ENCODE peak calls at places on chromosomes 11 and 22, in eight cellular contexts. One of them, this sample, is unnamed.

GRCh38 chr11:134272381-134273316 is 3.5 kb upstream of the GLB1L3 start:
- DNase-seq in A549: no peak
- DNase-seq in right lobe of liver: peak
- DNase-seq in H54: no peak
- DNase-seq in IMR-90: peak
- DNase-seq in ovary: no peak
- DNase-seq in erythroblast: no peak
- DNase-seq in heart left ventricle: no peak
- DNase-seq in this sample: no peak

GRCh38 chr11:123316003-123316402 is 114.1 kb upstream of the GRAMD1B start:
- DNase-seq in A549: no peak
- DNase-seq in right lobe of liver: no peak
- DNase-seq in H54: no peak
- DNase-seq in IMR-90: peak
- DNase-seq in ovary: no peak
- DNase-seq in erythroblast: no peak
- DNase-seq in heart left ventricle: no peak
- DNase-seq in this sample: no peak

GRCh38 chr11:80103149-80103859 is 662.5 kb upstream of the TENM4 start:
- DNase-seq in A549: no peak
- DNase-seq in right lobe of liver: no peak
- DNase-seq in H54: peak
- DNase-seq in IMR-90: peak
- DNase-seq in ovary: no peak
- DNase-seq in erythroblast: no peak
- DNase-seq in heart left ventricle: no peak
- DNase-seq in this sample: no peak

GRCh38 chr22:31448382-31448781 is 41.3 kb downstream of the EIF4ENIF1 start:
- DNase-seq in A549: no peak
- DNase-seq in right lobe of liver: no peak
- DNase-seq in H54: no peak
- DNase-seq in IMR-90: no peak
- DNase-seq in ovary: no peak
- DNase-seq in erythroblast: no peak
- DNase-seq in heart left ventricle: no peak
- DNase-seq in this sample: no peak

GRCh38 chr11:1929621-1930447 is 10.3 kb downstream of the TNNT3 start:
- DNase-seq in A549: no peak
- DNase-seq in right lobe of liver: peak
- DNase-seq in H54: no peak
- DNase-seq in IMR-90: no peak
- DNase-seq in ovary: no peak
- DNase-seq in erythroblast: no peak
- DNase-seq in heart left ventricle: peak
- DNase-seq in this sample: no peak

GRCh38 chr22:23008887-23009286 is 61.4 kb upstream of the GNAZ start:
- DNase-seq in A549: no peak
- DNase-seq in right lobe of liver: no peak
- DNase-seq in H54: no peak
- DNase-seq in IMR-90: no peak
- DNase-seq in ovary: no peak
- DNase-seq in erythroblast: no peak
- DNase-seq in heart left ventricle: no peak
- DNase-seq in this sample: no peak

GRCh38 chr11:66981976-66982578 is 7.0 kb downstream of the C11orf86 start:
- DNase-seq in A549: peak
- DNase-seq in right lobe of liver: peak
- DNase-seq in H54: no peak
- DNase-seq in IMR-90: peak
- DNase-seq in ovary: peak
- DNase-seq in erythroblast: peak
- DNase-seq in heart left ventricle: peak
- DNase-seq in this sample: peak

GRCh38 chr11:78583889-78584288 is 9.2 kb upstream of the NARS2 start:
- DNase-seq in A549: no peak
- DNase-seq in right lobe of liver: no peak
- DNase-seq in H54: no peak
- DNase-seq in IMR-90: no peak
- DNase-seq in ovary: no peak
- DNase-seq in erythroblast: no peak
- DNase-seq in heart left ventricle: no peak
- DNase-seq in this sample: no peak

GRCh38 chr11:9825315-9825714 is 161.4 kb downstream of the SWAP70 start:
- DNase-seq in A549: no peak
- DNase-seq in right lobe of liver: no peak
- DNase-seq in H54: no peak
- DNase-seq in IMR-90: peak
- DNase-seq in ovary: no peak
- DNase-seq in erythroblast: no peak
- DNase-seq in heart left ventricle: no peak
- DNase-seq in this sample: no peak

GRCh38 chr22:44204937-44205712 is 24.4 kb downstream of the PARVG start:
- DNase-seq in A549: no peak
- DNase-seq in right lobe of liver: no peak
- DNase-seq in H54: no peak
- DNase-seq in IMR-90: no peak
- DNase-seq in ovary: no peak
- DNase-seq in erythroblast: no peak
- DNase-seq in heart left ventricle: no peak
- DNase-seq in this sample: no peak

GRCh38 chr22:19406281-19406811 is 25.2 kb downstream of the HIRA start:
- DNase-seq in A549: no peak
- DNase-seq in right lobe of liver: no peak
- DNase-seq in H54: no peak
- DNase-seq in IMR-90: no peak
- DNase-seq in ovary: no peak
- DNase-seq in erythroblast: no peak
- DNase-seq in heart left ventricle: no peak
- DNase-seq in this sample: no peak

GRCh38 chr11:65468874-65469333 is 29.9 kb upstream of the MALAT1 start:
- DNase-seq in A549: peak
- DNase-seq in right lobe of liver: peak
- DNase-seq in H54: no peak
- DNase-seq in IMR-90: no peak
- DNase-seq in ovary: peak
- DNase-seq in erythroblast: peak
- DNase-seq in heart left ventricle: peak
- DNase-seq in this sample: peak

GRCh38 chr11:122069946-122070345 is 46.1 kb downstream of the BLID start:
- DNase-seq in A549: no peak
- DNase-seq in right lobe of liver: no peak
- DNase-seq in H54: no peak
- DNase-seq in IMR-90: peak
- DNase-seq in ovary: peak
- DNase-seq in erythroblast: no peak
- DNase-seq in heart left ventricle: peak
- DNase-seq in this sample: peak

GRCh38 chr22:27717094-27717493 is 84.5 kb downstream of the MN1 start:
- DNase-seq in A549: no peak
- DNase-seq in right lobe of liver: no peak
- DNase-seq in H54: no peak
- DNase-seq in IMR-90: no peak
- DNase-seq in ovary: no peak
- DNase-seq in erythroblast: peak
- DNase-seq in heart left ventricle: no peak
- DNase-seq in this sample: no peak

GRCh38 chr22:27720860-27721259 is 80.7 kb downstream of the MN1 start:
- DNase-seq in A549: no peak
- DNase-seq in right lobe of liver: no peak
- DNase-seq in H54: no peak
- DNase-seq in IMR-90: no peak
- DNase-seq in ovary: no peak
- DNase-seq in erythroblast: no peak
- DNase-seq in heart left ventricle: no peak
- DNase-seq in this sample: no peak

GRCh38 chr22:27718186-27719032 is 83.1 kb downstream of the MN1 start:
- DNase-seq in A549: peak
- DNase-seq in right lobe of liver: no peak
- DNase-seq in H54: peak
- DNase-seq in IMR-90: peak
- DNase-seq in ovary: peak
- DNase-seq in erythroblast: peak
- DNase-seq in heart left ventricle: peak
- DNase-seq in this sample: peak

GRCh38 chr22:27719033-27719341 is 82.6 kb downstream of the MN1 start:
- DNase-seq in A549: no peak
- DNase-seq in right lobe of liver: no peak
- DNase-seq in H54: no peak
- DNase-seq in IMR-90: no peak
- DNase-seq in ovary: no peak
- DNase-seq in erythroblast: no peak
- DNase-seq in heart left ventricle: no peak
- DNase-seq in this sample: no peak

DNA sequence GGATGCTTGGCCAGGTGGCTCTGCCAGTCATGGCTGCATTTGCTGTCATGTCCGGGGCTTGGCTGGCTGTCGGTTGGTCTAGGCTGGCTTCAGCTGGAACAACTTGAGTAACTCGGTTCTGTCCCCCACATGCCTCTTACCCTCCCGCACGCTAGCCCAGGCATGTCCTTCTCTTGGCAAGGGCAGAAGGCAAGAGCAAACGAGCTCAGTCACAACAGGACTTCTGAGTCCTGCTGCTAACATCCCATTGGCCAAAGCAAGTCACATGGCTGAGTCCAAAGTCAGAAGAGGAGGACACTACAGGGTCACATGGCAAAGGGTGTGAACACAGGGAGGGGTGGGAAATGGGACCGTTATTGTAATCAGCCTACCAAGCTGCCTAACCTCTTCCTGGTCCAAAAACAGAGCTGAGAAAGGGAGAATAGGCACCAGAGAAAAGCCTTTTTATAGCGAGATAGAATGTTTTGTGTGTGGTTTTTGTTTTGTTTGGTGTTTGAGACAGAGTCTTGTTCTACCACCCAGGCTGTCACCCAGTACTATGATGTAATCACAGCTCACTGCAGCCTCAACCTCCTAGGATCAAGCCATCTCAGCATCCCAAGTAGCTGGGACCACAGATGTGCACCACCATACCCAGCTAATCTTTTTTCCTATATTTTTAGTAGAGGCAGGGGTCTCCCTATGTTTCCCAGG is 81.9 kb downstream of the MN1 start:
- DNase-seq in A549: no peak
- DNase-seq in right lobe of liver: no peak
- DNase-seq in H54: no peak
- DNase-seq in IMR-90: peak
- DNase-seq in ovary: no peak
- DNase-seq in erythroblast: peak
- DNase-seq in heart left ventricle: peak
- DNase-seq in this sample: no peak
- TF ChIP-seq POLR2A in A549: no peak
- TF ChIP-seq POLR2A in right lobe of liver: no peak
- TF ChIP-seq POLR2A in H54: no peak
- TF ChIP-seq POLR2A in IMR-90: no peak
- TF ChIP-seq POLR2A in ovary: no peak
- TF ChIP-seq POLR2A in erythroblast: peak
- TF ChIP-seq POLR2A in heart left ventricle: no peak
- TF ChIP-seq POLR2A in this sample: no peak

DNA sequence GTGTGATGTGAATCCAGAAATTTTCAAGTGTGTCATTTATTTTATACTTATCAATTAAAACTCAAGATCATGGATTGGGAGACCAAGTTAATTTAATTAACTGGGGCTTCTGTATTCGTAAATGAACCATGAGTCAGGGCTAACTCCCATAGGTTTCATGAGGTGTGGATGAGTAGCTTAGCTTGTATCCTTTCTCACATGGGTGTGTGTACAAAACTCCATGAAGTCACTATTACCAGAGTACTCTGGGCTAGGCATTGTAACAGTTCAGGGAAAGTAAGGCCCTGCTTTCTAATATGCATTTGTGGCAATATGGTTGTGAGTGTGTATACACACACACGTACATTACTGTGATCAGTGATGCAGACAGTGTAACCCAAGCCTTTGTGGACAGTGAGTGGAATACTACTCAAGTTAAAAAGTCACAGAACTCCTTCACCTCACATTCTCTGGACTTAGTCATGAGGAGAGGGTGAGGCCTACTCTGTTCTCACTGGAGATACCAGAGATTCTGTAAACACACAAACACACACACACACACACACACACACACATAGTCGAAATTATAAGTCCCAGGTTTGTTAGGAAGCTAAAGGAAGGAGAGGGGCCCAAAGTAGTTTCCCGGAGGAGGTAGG is 3.5 kb downstream of the CNTF start:
- DNase-seq in A549: no peak
- DNase-seq in right lobe of liver: no peak
- DNase-seq in H54: no peak
- DNase-seq in IMR-90: peak
- DNase-seq in ovary: no peak
- DNase-seq in erythroblast: peak
- DNase-seq in heart left ventricle: no peak
- DNase-seq in this sample: no peak
- TF ChIP-seq POLR2A in A549: no peak
- TF ChIP-seq POLR2A in right lobe of liver: no peak
- TF ChIP-seq POLR2A in H54: no peak
- TF ChIP-seq POLR2A in IMR-90: no peak
- TF ChIP-seq POLR2A in ovary: no peak
- TF ChIP-seq POLR2A in erythroblast: no peak
- TF ChIP-seq POLR2A in heart left ventricle: no peak
- TF ChIP-seq POLR2A in this sample: no peak

DNA sequence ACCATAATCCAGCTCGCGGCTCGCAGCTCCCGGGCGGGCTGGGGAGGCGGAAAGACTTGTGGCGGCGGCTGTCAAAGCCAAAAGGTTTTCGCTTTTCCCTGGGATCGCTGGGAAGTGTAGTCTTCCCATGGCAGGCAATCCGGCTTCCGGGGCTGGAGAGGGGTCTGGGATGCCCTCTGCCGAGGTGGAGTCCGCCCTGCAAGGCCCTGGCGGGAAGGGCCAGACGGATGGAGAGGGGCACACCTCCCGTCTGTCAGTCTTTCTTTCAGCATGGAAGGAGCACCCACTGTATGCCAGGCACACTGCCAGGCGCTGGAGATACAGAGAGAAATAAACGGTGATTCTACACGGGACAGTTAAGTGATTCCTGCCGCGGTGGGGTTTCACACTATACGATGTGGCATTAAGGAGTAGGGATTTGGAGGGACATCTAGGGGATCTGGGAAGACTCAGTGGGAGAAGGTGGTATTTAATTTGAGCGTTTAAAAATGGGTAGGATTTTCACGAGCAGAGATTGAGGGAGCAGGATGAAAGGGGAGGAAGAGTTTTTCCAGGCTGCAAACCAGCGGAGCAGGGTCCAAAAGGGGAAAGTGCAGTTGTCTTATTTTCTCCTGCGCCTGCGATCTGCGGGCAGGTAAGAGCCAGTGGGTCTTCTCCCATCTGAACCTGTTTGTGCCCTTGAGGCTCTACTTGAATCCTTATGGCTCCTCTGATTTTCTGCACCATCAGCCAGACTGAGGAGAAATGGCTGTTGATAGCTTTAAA is at the start of gene BACE1:
- DNase-seq in A549: peak
- DNase-seq in right lobe of liver: peak
- DNase-seq in H54: peak
- DNase-seq in IMR-90: peak
- DNase-seq in ovary: peak
- DNase-seq in erythroblast: no peak
- DNase-seq in heart left ventricle: peak
- DNase-seq in this sample: peak
- TF ChIP-seq POLR2A in A549: peak
- TF ChIP-seq POLR2A in right lobe of liver: peak
- TF ChIP-seq POLR2A in H54: peak
- TF ChIP-seq POLR2A in IMR-90: no peak
- TF ChIP-seq POLR2A in ovary: peak
- TF ChIP-seq POLR2A in erythroblast: no peak
- TF ChIP-seq POLR2A in heart left ventricle: no peak
- TF ChIP-seq POLR2A in this sample: no peak

GRCh38 chr22:46033256-46034200 is 56.6 kb upstream of the WNT7B start:
- DNase-seq in A549: no peak
- DNase-seq in right lobe of liver: no peak
- DNase-seq in H54: no peak
- DNase-seq in IMR-90: peak
- DNase-seq in ovary: no peak
- DNase-seq in erythroblast: no peak
- DNase-seq in heart left ventricle: peak
- DNase-seq in this sample: no peak
- TF ChIP-seq POLR2A in A549: no peak
- TF ChIP-seq POLR2A in right lobe of liver: no peak
- TF ChIP-seq POLR2A in H54: no peak
- TF ChIP-seq POLR2A in IMR-90: no peak
- TF ChIP-seq POLR2A in ovary: no peak
- TF ChIP-seq POLR2A in erythroblast: no peak
- TF ChIP-seq POLR2A in heart left ventricle: no peak
- TF ChIP-seq POLR2A in this sample: no peak

This sample was measured in transverse colon.